ENCODE peak calls at places on chromosomes 5 and 9, in four cellular contexts. P, F, N and T are unnamed samples.

GRCh38 chr5:175321927-175322532 is 122.0 kb downstream of the DRD1 start:
- DNase-seq in F (no peak), P (peak), N (peak), T (no peak)

GRCh38 chr9:95587071-95587964 is 70.5 kb upstream of the PTCH1 start:
- DNase-seq in F (no peak), N (no peak), P (no peak), T (no peak)

GRCh38 chr9:36991516-36992134 is 42.4 kb downstream of the PAX5 start:
- DNase-seq in N (peak), F (no peak), P (peak), T (no peak)

GRCh38 chr5:154103223-154103622 is 64.5 kb downstream of the MFAP3 start:
- DNase-seq in N (no peak), P (no peak), F (no peak), T (no peak)

GRCh38 chr9:70514273-70514672 is 99.8 kb upstream of the KLF9 start:
- DNase-seq in P (no peak), F (no peak), N (no peak), T (no peak)

GRCh38 chr5:154862766-154863165 is 4.3 kb downstream of the CNOT8 start:
- DNase-seq in P (no peak), F (no peak), N (no peak), T (no peak)

GRCh38 chr5:151651997-151652645 is 34.6 kb downstream of the SPARC start:
- DNase-seq in N (peak), P (peak), F (peak), T (peak)

GRCh38 chr9:117678882-117679281 is 25.3 kb upstream of the TLR4 start:
- DNase-seq in F (no peak), P (no peak), N (no peak), T (no peak)

GRCh38 chr5:170337055-170337454 is 39.5 kb upstream of the LCP2 start:
- DNase-seq in P (no peak), F (no peak), N (no peak), T (no peak)

GRCh38 chr9:79471577-79472543 is 99.9 kb upstream of the TLE4 start:
- DNase-seq in P (peak), F (peak), N (no peak), T (peak)

GRCh38 chr9:35335164-35335563 is 154.7 kb upstream of the RUSC2 start:
- DNase-seq in N (no peak), F (no peak), P (no peak), T (no peak)

GRCh38 chr9:127201071-127201541 is 63.5 kb upstream of the GARNL3 start:
- DNase-seq in P (no peak), N (no peak), F (peak), T (no peak)

GRCh38 chr5:90802695-90803317 is 244.2 kb downstream of the ADGRV1 start:
- DNase-seq in F (no peak), P (peak), N (peak), T (no peak)

GRCh38 chr5:169147542-169147941 is 153.4 kb downstream of the SLIT3 start:
- DNase-seq in P (no peak), N (no peak), F (no peak), T (no peak)

GRCh38 chr9:121201045-121201737 is 478 bp downstream of the RAB14 start:
- DNase-seq in P (no peak), N (no peak), F (peak), T (peak)

GRCh38 chr9:121201738-121202533 is at the start of gene RAB14:
- DNase-seq in P (peak), N (peak), F (peak), T (peak)

GRCh38 chr9:121198512-121199042 is 3.1 kb downstream of the RAB14 start:
- DNase-seq in N (no peak), P (no peak), F (no peak), T (no peak)

GRCh38 chr9:121200346-121200745 is 1.3 kb downstream of the RAB14 start:
- DNase-seq in N (no peak), F (no peak), P (no peak), T (no peak)

GRCh38 chr9:121199921-121200320 is 1.7 kb downstream of the RAB14 start:
- DNase-seq in P (no peak), F (no peak), N (no peak), T (no peak)
- H3K27ac ChIP-seq in P (no peak), F (peak), N (no peak), T (peak)

GRCh38 chr9:96620832-96621269 is 1.2 kb upstream of the CDC14B start:
- DNase-seq in N (no peak), F (no peak), P (no peak), T (no peak)

GRCh38 chr9:96619491-96620154 is at the start of gene CDC14B:
- DNase-seq in P (peak), F (peak), N (peak), T (peak)

GRCh38 chr9:96619109-96619435 is 571 bp downstream of the CDC14B start:
- DNase-seq in N (no peak), P (peak), F (no peak), T (no peak)

GRCh38 chr9:96620155-96620514 is 492 bp upstream of the CDC14B start:
- DNase-seq in N (no peak), P (no peak), F (no peak), T (no peak)

GRCh38 chr9:96621619-96622018 is 2.0 kb upstream of the CDC14B start:
- DNase-seq in N (no peak), F (no peak), P (no peak), T (no peak)
- H3K4me3 ChIP-seq in N (no peak), F (no peak), P (no peak), T (no peak)

DNA sequence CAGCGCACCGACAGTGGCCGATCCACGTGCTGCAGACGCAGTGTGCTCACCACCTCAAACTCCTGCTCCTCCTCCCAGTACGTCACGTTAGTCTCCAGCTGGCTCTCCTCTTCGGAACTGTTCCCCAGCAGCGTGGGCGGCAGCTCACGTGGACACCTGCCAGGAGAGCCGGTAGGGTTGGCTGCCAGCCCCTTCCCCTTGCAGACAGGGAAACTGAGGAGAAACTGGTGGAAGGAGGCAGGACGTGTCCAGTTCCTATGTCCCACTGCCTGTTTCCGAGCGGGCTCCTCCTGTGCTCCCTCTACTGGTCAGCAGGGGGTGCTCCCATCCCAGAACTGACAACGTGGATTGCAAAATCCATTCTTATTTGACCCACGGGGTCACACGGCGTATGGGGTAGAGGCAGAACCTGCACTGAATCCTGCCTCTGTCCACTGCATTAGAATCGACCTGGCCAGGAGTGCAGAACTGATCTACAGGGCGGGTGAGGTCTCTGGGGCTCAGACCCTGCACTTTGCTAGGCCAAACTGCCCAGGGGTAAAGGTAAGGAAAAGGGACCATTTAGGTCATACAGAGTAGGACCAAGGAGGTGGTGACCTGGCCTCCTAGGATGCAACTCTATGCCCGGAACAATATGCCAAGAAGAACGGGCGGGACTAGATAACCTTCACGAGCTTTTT is 25.7 kb downstream of the PDGFRB start:
- DNase-seq in F (peak), N (peak), P (peak), T (peak)
- H3K27ac ChIP-seq in F (no peak), N (peak), P (no peak), T (no peak)

GRCh38 chr9:131276107-131276888 is at the start of gene FAM78A:
- DNase-seq in N (no peak), F (peak), P (no peak), T (peak)
- H3K4me3 ChIP-seq in N (peak), F (peak), P (peak), T (peak)

GRCh38 chr5:530001-530400 is 5.8 kb upstream of the SLC9A3 start:
- DNase-seq in F (no peak), N (no peak), P (no peak), T (no peak)
- H3K27ac ChIP-seq in F (no peak), N (no peak), P (no peak), T (no peak)

DNA sequence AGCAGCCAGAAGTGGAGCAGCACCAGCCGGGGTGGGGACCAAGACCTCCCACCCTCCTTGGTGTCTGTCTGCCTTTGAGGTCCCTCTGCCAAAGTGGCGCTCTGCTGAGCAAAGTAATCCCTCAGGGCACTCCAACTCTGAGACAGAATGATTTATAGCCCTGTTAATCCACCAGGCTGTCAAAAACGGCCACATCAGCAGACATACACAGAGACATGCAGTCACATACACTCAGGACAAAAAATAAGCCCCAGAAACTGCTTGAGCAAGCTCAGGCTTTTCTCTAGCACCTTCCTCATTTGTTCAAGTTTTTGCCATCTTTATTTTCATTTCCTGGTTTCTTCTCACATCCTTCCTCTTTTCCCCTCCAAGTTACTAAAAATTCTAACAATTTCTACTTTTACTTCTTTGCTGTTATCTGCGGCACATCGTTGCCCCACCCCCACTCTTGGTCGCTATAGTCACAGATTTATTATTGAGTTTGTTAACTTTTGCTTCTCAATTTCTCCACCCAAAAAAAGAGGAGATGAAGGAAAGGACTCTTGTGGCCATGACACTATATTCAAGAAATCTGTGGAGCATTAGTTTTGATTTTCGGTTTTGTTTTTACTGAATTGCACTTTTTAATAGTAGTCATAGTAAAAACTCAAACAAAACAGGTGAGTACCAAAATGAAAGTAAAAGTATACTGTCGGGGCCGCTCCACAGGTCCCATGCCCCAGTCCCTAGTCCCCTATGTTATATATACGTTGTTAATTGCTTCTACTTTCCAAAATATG is 17.4 kb upstream of the ADRB2 start:
- DNase-seq in N (no peak), F (peak), P (no peak), T (peak)
- H3K4me3 ChIP-seq in N (peak), F (peak), P (no peak), T (peak)

GRCh38 chr9:114240647-114241558 is 82.0 kb upstream of the ORM1 start:
- DNase-seq in N (no peak), F (peak), P (no peak), T (no peak)
- H3K27ac ChIP-seq in N (no peak), F (peak), P (no peak), T (no peak)

GRCh38 chr5:6827815-6828214 is 114.6 kb downstream of the TENT4A start:
- DNase-seq in N (no peak), P (no peak), F (no peak), T (no peak)
- H3K4me3 ChIP-seq in N (no peak), P (no peak), F (no peak), T (peak)